ENCODE peak calls at places on chromosome 6, in six cellular contexts. U, Y, T, W, F and D are unnamed samples.

GRCh38 chr6:169621311-169621710 is 80.5 kb downstream of the WDR27 start:
- ATAC-seq in W (no peak), F (no peak), Y (no peak), U (no peak), T (no peak), D (no peak)

GRCh38 chr6:15436451-15436850 is 190.6 kb downstream of the JARID2 start:
- ATAC-seq in F (no peak), W (no peak), Y (no peak), T (no peak), U (no peak), D (no peak)

GRCh38 chr6:76516924-76517323 is 444.5 kb upstream of the IMPG1 start:
- ATAC-seq in F (no peak), W (peak), Y (no peak), T (no peak), U (no peak), D (no peak)

GRCh38 chr6:34386316-34387137 is 5.9 kb downstream of the NUDT3 start:
- ATAC-seq in U (peak), Y (peak), T (peak), F (no peak), W (peak), D (no peak)

GRCh38 chr6:155648301-155648700 is 192.7 kb upstream of the NOX3 start:
- ATAC-seq in T (no peak), U (no peak), Y (no peak), F (no peak), W (no peak), D (no peak)

GRCh38 chr6:143775326-143775725 is 67.8 kb upstream of the LTV1 start:
- ATAC-seq in U (no peak), F (no peak), W (no peak), T (no peak), Y (no peak), D (no peak)

GRCh38 chr6:16420715-16421461 is 182.5 kb downstream of the GMPR start:
- ATAC-seq in Y (no peak), T (no peak), W (peak), F (no peak), U (no peak), D (no peak)

GRCh38 chr6:135586844-135587243 is 89.3 kb upstream of the AHI1 start:
- ATAC-seq in U (no peak), T (no peak), F (peak), W (peak), Y (no peak), D (no peak)

GRCh38 chr6:111012143-111012452 is 30.3 kb downstream of the RPF2 start:
- ATAC-seq in U (no peak), Y (no peak), T (no peak), F (no peak), W (no peak), D (no peak)

GRCh38 chr6:32668226-32668747 is 1.8 kb upstream of the HLA-DQB1 start:
- ATAC-seq in T (peak), Y (no peak), F (peak), W (peak), U (no peak), D (no peak)

GRCh38 chr6:9025223-9025622 is 589.9 kb upstream of the SLC35B3 start:
- ATAC-seq in Y (no peak), F (no peak), W (no peak), U (no peak), T (peak), D (no peak)

GRCh38 chr6:139230421-139230840 is 61.4 kb downstream of the TXLNB start:
- ATAC-seq in Y (no peak), U (no peak), T (no peak), W (peak), F (no peak), D (no peak)

GRCh38 chr6:92459606-92460005 is 959.8 kb downstream of the EPHA7 start:
- ATAC-seq in U (no peak), T (no peak), F (no peak), W (no peak), Y (no peak), D (no peak)

DNA sequence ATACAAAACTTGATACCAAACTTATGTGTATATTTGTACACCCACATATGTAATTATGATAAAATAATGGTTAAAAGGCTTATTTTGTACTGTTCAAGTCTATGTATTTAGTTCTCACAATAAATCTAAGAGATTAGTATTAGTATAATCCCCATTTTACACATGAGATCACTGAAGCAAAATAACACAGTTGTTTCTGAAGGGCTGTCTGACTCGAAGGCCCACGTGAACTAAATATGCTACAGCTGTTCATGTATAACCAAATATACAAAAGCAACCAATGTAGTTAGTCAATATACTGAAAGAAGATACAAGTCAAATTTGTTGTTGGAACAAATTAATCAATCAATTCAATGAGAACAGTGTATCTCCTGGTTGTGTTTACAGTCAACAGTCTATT is 959.2 kb downstream of the EPHA7 start:
- ATAC-seq in U (no peak), W (no peak), T (no peak), F (no peak), Y (no peak), D (no peak)
- H3K27ac ChIP-seq in U (no peak), W (no peak), T (no peak), F (no peak), Y (no peak), D (no peak)

DNA sequence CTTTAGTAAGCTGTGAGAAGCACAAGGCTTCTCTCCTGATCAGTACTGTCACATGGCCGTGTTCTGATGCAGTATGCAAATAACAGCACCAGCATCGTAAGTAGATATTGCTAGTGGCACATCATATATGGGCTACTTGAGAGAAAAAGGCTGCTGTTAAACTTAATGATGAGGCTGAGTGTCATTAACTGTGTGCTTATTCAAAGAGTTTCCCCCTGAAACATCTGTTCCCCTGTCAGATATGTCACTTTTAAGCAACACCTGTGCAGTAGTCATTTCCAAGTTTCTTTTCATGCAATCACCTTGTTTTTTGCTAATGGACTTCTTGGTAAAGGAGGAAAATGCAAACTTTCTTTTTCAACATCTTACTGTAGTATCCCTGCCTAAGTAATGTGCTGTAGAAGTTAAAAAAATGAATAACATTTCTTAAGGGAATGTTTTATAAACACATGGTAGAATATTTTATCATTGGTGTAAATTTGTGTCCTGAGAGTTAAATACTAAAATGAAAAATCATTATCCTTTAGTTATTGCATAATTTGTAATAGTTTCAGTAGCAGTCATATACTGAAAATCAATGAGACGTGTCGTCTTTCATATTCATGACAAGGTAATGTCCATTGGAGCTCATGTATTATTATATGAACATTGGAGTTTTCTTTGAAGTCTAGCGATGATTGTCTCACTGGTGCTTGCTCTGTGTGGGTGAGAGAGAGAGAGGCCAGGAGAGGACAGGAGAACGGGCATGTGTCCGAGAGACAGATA is 366.3 kb downstream of the CDKAL1 start:
- ATAC-seq in F (no peak), W (peak), U (no peak), T (no peak), Y (no peak), D (no peak)
- TF ChIP-seq EP300 in F (no peak), W (peak), U (no peak), T (no peak), Y (no peak), D (no peak)

GRCh38 chr6:108738684-108739406 is 109.4 kb upstream of the ARMC2 start:
- ATAC-seq in F (no peak), T (no peak), U (no peak), W (no peak), Y (no peak), D (no peak)
- H3K27ac ChIP-seq in F (no peak), T (no peak), U (peak), W (no peak), Y (peak), D (no peak)

DNA sequence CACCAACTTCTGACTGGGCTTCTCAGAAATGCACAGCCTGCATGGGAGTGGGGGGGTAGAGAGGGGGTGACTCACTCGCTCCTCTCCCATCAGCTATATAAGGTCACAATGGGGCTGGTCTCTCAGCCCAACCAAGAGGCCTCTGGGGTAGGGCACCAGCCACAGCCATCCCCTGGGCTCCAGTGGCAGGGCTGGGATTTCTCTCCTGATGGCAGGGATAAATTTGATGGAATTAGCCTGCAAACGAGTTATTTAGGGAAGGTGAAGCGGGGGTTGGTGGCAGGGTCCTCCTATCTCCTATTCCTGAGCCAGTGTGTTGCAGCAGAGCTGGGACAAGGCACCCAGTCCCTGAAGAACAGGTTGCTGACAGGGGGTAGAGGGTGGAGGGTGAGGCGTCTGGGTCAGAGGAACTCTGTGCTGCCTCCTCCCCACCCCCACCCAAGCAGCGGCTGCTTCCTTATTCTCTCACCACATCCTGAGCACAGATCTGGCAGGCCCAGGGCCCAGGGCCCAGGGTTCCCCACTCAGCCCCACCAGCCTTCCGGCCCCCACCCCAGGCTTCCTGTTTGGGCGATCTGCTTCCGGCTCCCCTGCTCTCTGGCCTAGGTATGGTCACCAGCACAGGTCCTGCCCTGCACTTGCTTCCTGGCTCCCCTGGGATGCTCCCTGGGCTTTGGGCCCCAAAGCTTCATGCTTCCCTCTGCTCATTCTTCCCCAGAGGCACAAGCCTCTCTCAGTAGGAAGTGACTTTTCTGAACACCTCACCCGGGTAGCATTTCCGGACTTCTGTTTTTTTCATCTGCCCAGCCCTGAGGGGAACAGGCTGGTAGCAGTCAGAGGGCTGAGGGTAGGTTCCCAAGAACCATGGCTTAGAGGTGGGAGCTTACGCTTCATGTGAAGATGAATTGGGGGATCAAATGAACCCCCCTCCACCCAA is 4.0 kb downstream of the PPP1R18 start:
- ATAC-seq in T (no peak), U (peak), F (peak), Y (peak), W (peak), D (peak)
- TF ChIP-seq EP300 in T (no peak), U (no peak), F (no peak), Y (peak), W (peak), D (no peak)

GRCh38 chr6:52598123-52598823 is 21.4 kb upstream of the TRAM2 start:
- ATAC-seq in U (peak), W (peak), Y (peak), T (peak), F (peak), D (no peak)
- H3K27ac ChIP-seq in U (peak), W (no peak), Y (peak), T (peak), F (no peak), D (peak)

GRCh38 chr6:108690326-108691000 is 129.7 kb downstream of the FOXO3 start:
- ATAC-seq in T (no peak), W (no peak), Y (no peak), F (no peak), U (no peak), D (no peak)

GRCh38 chr6:108686896-108687295 is 126.2 kb downstream of the FOXO3 start:
- ATAC-seq in W (no peak), F (no peak), Y (no peak), U (no peak), T (no peak), D (no peak)

GRCh38 chr6:108687921-108688320 is 127.2 kb downstream of the FOXO3 start:
- ATAC-seq in U (no peak), T (no peak), W (no peak), Y (no peak), F (no peak), D (no peak)

GRCh38 chr6:108685970-108686369 is 125.3 kb downstream of the FOXO3 start:
- ATAC-seq in F (no peak), U (no peak), W (no peak), T (no peak), Y (no peak), D (no peak)

GRCh38 chr6:108689279-108690161 is 128.8 kb downstream of the FOXO3 start:
- ATAC-seq in U (peak), T (no peak), W (peak), Y (peak), F (peak), D (peak)
- TF ChIP-seq EP300 in U (no peak), T (no peak), W (no peak), Y (peak), F (no peak), D (no peak)

DNA sequence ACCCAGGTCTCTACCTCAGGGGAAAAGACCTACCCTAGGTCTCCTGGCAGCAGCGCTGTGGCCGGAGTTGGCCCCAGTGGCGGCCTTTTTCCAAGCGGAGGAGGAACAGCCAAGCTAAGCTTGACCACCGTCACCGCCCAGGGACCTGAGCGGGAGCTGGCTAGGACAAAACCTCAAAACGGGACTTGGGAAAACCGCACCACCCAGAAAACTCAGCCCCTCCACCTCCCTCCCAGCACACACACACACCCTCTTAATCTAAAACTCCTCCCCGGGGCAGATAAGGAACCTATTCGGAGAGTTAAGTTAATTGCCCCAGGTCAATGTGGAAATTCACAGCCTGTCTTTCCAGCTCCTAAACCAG is 2.7 kb upstream of the TRERF1 start:
- ATAC-seq in U (no peak), Y (peak), W (no peak), F (no peak), T (peak), D (no peak)
- H3K27ac ChIP-seq in U (no peak), Y (no peak), W (no peak), F (no peak), T (no peak), D (peak)